ENCODE peak calls at places on chromosomes 4 and X, in eight cellular contexts. X is cardiac fibroblast; J is CD8-positive, alpha-beta T cell; I is HTR-8/SVneo; U is AG08396; B is HCEC 1CT; K is H9; D is stomach. O is an unnamed sample.

GRCh38 chr4:2843023-2843908 is at the start of gene ADD1:
- DNase-seq in X (peak), J (peak), I (peak), U (peak), B (peak), K (peak), D (peak), O (peak)

GRCh38 chr4:82918091-82918490 is 17.6 kb downstream of the THAP9 start:
- DNase-seq in X (no peak), J (no peak), I (no peak), U (no peak), B (no peak), K (no peak), D (no peak), O (no peak)

GRCh38 chr4:37960679-37961078 is 481 bp downstream of the PTTG2 start:
- DNase-seq in X (no peak), J (no peak), I (no peak), U (no peak), B (no peak), K (no peak), D (no peak), O (no peak)

GRCh38 chrX:146154191-146154590 is 336.6 kb downstream of the SLITRK2 start:
- DNase-seq in X (no peak), J (no peak), I (no peak), U (no peak), B (no peak), K (no peak), D (peak), O (no peak)

GRCh38 chrX:154315416-154315815 is 19.8 kb downstream of the TKTL1 start:
- DNase-seq in X (no peak), J (no peak), I (no peak), U (no peak), B (no peak), K (no peak), D (no peak), O (no peak)

GRCh38 chrX:497201-497710 is 110.5 kb upstream of the PPP2R3B start:
- DNase-seq in X (no peak), J (no peak), I (no peak), U (no peak), B (no peak), K (no peak), D (no peak), O (no peak)

GRCh38 chr4:180635276-180635675 is 1607.9 kb upstream of the TENM3 start:
- DNase-seq in X (no peak), J (no peak), I (peak), U (no peak), B (no peak), K (peak), D (no peak), O (no peak)

GRCh38 chr4:59484948-59485347 is 1715.2 kb upstream of the ADGRL3 start:
- DNase-seq in X (no peak), J (no peak), I (no peak), U (no peak), B (no peak), K (no peak), D (no peak), O (no peak)

GRCh38 chr4:73772353-73772752 is 32.0 kb downstream of the CXCL8 start:
- DNase-seq in X (no peak), J (no peak), I (no peak), U (no peak), B (no peak), K (no peak), D (no peak), O (no peak)